ENCODE peak calls at places on chromosomes 7 and 10, in six cellular contexts. S is activated naive CD8-positive, alpha-beta T cell treated with anti-CD3 and anti-CD28 coated beads, Interleukin-2, amount 50 U/mL, for 24 hours; B is left colon; J is effector memory CD8-positive, alpha-beta T cell; C is activated CD8-positive, alpha-beta memory T cell treated with anti-CD3 and anti-CD28 coated beads, Interleukin-2, amount 10 ng/mL, durations not matched to agents 7 days and 5 days; I is A549. K is an unnamed sample.

GRCh38 chr10:87603196-87603595 is 56.5 kb upstream of the PAPSS2 start:
- ATAC-seq in S (no peak), B (no peak), J (no peak), C (no peak), I (peak), K (no peak)

GRCh38 chr7:42110333-42110732 is 126.7 kb downstream of the GLI3 start:
- ATAC-seq in S (no peak), B (no peak), J (no peak), C (no peak), I (no peak), K (no peak)

GRCh38 chr7:45576249-45576929 is 2.2 kb downstream of the ADCY1 start:
- ATAC-seq in S (no peak), B (no peak), J (no peak), C (no peak), I (no peak), K (no peak)

GRCh38 chr7:121545418-121545817 is 149.3 kb upstream of the FAM3C start:
- ATAC-seq in S (no peak), B (no peak), J (no peak), C (no peak), I (no peak), K (peak)

GRCh38 chr7:83060218-83060617 is 102.5 kb downstream of the PCLO start:
- ATAC-seq in S (no peak), B (no peak), J (no peak), C (no peak), I (no peak), K (no peak)

GRCh38 chr10:111146025-111146640 is 69.3 kb downstream of the ADRA2A start:
- ATAC-seq in S (no peak), B (no peak), J (peak), C (no peak), I (no peak), K (no peak)

GRCh38 chr10:48713966-48714618 is 29.4 kb downstream of the WDFY4 start:
- ATAC-seq in S (no peak), B (no peak), J (no peak), C (no peak), I (no peak), K (no peak)

GRCh38 chr10:122702271-122702670 is 2.6 kb upstream of the C10orf120 start:
- ATAC-seq in S (no peak), B (peak), J (no peak), C (no peak), I (no peak), K (no peak)

GRCh38 chr10:124559372-124560132 is 97.9 kb downstream of the LHPP start:
- ATAC-seq in S (no peak), B (no peak), J (no peak), C (no peak), I (no peak), K (no peak)

GRCh38 chr10:2205406-2205805 is 468.1 kb upstream of the ADARB2 start:
- ATAC-seq in S (no peak), B (no peak), J (no peak), C (no peak), I (no peak), K (no peak)

GRCh38 chr10:116122664-116123063 is 150.3 kb downstream of the GFRA1 start:
- ATAC-seq in S (no peak), B (no peak), J (no peak), C (no peak), I (no peak), K (no peak)

GRCh38 chr10:102368072-102368471 is 27.4 kb upstream of the NFKB2 start:
- ATAC-seq in S (no peak), B (no peak), J (no peak), C (no peak), I (peak), K (no peak)

GRCh38 chr10:22321831-22322662 is 1.1 kb downstream of the BMI1 start:
- ATAC-seq in S (no peak), B (no peak), J (peak), C (peak), I (no peak), K (no peak)

GRCh38 chr10:9102026-9102425 is 1047.5 kb downstream of the GATA3 start:
- ATAC-seq in S (peak), B (no peak), J (no peak), C (no peak), I (no peak), K (no peak)

GRCh38 chr10:124989526-124989925 is 47.6 kb downstream of the ZRANB1 start:
- ATAC-seq in S (no peak), B (no peak), J (no peak), C (no peak), I (no peak), K (no peak)

GRCh38 chr10:123301077-123301875 is 147.1 kb downstream of the BUB3 start:
- ATAC-seq in S (no peak), B (no peak), J (no peak), C (no peak), I (peak), K (no peak)

GRCh38 chr7:95609277-95609971 is 13.1 kb upstream of the PDK4 start:
- ATAC-seq in S (no peak), B (peak), J (no peak), C (no peak), I (peak), K (no peak)

GRCh38 chr7:73351447-73352167 is 23.6 kb downstream of the FKBP6 start:
- ATAC-seq in S (no peak), B (no peak), J (no peak), C (no peak), I (no peak), K (peak)

GRCh38 chr10:17062009-17062408 is 67.6 kb downstream of the CUBN start:
- ATAC-seq in S (no peak), B (no peak), J (no peak), C (no peak), I (no peak), K (no peak)

GRCh38 chr7:87495366-87495765 is 19.9 kb upstream of the ABCB4 start:
- ATAC-seq in S (no peak), B (no peak), J (no peak), C (no peak), I (no peak), K (no peak)

GRCh38 chr10:49309691-49310371 is 10.9 kb downstream of the C10orf71 start:
- ATAC-seq in S (peak), B (no peak), J (peak), C (peak), I (no peak), K (peak)

GRCh38 chr7:41399171-41399570 is 303.7 kb downstream of the INHBA start:
- ATAC-seq in S (no peak), B (no peak), J (no peak), C (no peak), I (no peak), K (no peak)

GRCh38 chr10:1243486-1244182 is 187.4 kb downstream of the WDR37 start:
- ATAC-seq in S (no peak), B (no peak), J (no peak), C (no peak), I (peak), K (no peak)

GRCh38 chr7:129831424-129832058 is 121.2 kb downstream of the UBE2H start:
- ATAC-seq in S (no peak), B (no peak), J (no peak), C (no peak), I (peak), K (no peak)

GRCh38 chr7:10956528-10956927 is 17.1 kb upstream of the PHF14 start:
- ATAC-seq in S (no peak), B (no peak), J (no peak), C (no peak), I (no peak), K (no peak)

GRCh38 chr7:123122951-123123350 is 76.8 kb downstream of the SLC13A1 start:
- ATAC-seq in S (no peak), B (no peak), J (no peak), C (no peak), I (no peak), K (no peak)

GRCh38 chr10:108980869-108981268 is 942.4 kb downstream of the XPNPEP1 start:
- ATAC-seq in S (no peak), B (no peak), J (no peak), C (no peak), I (no peak), K (no peak)

GRCh38 chr7:45690762-45691150 is 116.6 kb downstream of the ADCY1 start:
- ATAC-seq in S (no peak), B (peak), J (no peak), C (no peak), I (no peak), K (no peak)

GRCh38 chr7:144118341-144118740 is 4.6 kb upstream of the OR2A14 start:
- ATAC-seq in S (no peak), B (no peak), J (no peak), C (no peak), I (no peak), K (no peak)

GRCh38 chr7:44967571-44968446 is 11.0 kb downstream of the MYO1G start:
- ATAC-seq in S (no peak), B (no peak), J (no peak), C (no peak), I (peak), K (no peak)

GRCh38 chr7:70764004-70764691 is 367.8 kb upstream of the GALNT17 start:
- ATAC-seq in S (peak), B (no peak), J (peak), C (peak), I (no peak), K (peak)

GRCh38 chr7:46191776-46192175 is 270.7 kb upstream of the IGFBP3 start:
- ATAC-seq in S (no peak), B (no peak), J (no peak), C (no peak), I (no peak), K (no peak)

GRCh38 chr7:33807779-33808482 is 97.4 kb upstream of the BMPER start:
- ATAC-seq in S (no peak), B (peak), J (no peak), C (no peak), I (peak), K (no peak)

GRCh38 chr7:48411619-48412018 is 240.4 kb downstream of the ABCA13 start:
- ATAC-seq in S (peak), B (no peak), J (no peak), C (peak), I (no peak), K (peak)

GRCh38 chr10:69262249-69262864 is 15.9 kb upstream of the HK1 start:
- ATAC-seq in S (peak), B (no peak), J (no peak), C (peak), I (no peak), K (peak)

GRCh38 chr7:34133983-34134782 is 228.8 kb downstream of the BMPER start:
- ATAC-seq in S (no peak), B (peak), J (no peak), C (no peak), I (peak), K (no peak)

K was measured in activated T-helper 17 cell treated with anti-CD3 and anti-CD28 coated beads, Interleukin-2, amount 50 U/mL, for 72 hours.